ENCODE peak calls at places on chromosomes 5 and 9, in nine cellular contexts. Z is mesendoderm, T is lung, B is tibial nerve, D is bronchial epithelial cell, A is GM12878, K is AG09309, V is A673, O is vagina. J is an unnamed sample.

GRCh38 chr9:127177221-127177620 is 54.8 kb upstream of the ANGPTL2 start:
- DNase-seq in V (no peak), Z (no peak), A (no peak), K (no peak), B (no peak), T (no peak), O (peak), D (no peak), J (no peak)

GRCh38 chr9:69486498-69486897 is 161.5 kb downstream of the ENTREP1 start:
- DNase-seq in Z (no peak), D (no peak), T (no peak), B (no peak), V (no peak), K (no peak), A (no peak), O (no peak), J (no peak)

GRCh38 chr9:92481029-92481633 is 1.2 kb downstream of the ASPN start:
- DNase-seq in A (no peak), V (peak), D (peak), T (no peak), B (no peak), K (no peak), O (no peak), Z (peak), J (no peak)

GRCh38 chr9:130433168-130433946 is 11.4 kb upstream of the ASS1 start:
- DNase-seq in Z (peak), B (no peak), O (no peak), K (no peak), T (no peak), D (no peak), A (no peak), V (peak), J (peak)

GRCh38 chr5:67453526-67453925 is 256.9 kb upstream of the CD180 start:
- DNase-seq in A (no peak), T (no peak), O (no peak), D (no peak), V (no peak), B (no peak), K (no peak), Z (no peak), J (no peak)

GRCh38 chr9:96667363-96667728 is 12.2 kb upstream of the PRXL2C start:
- DNase-seq in K (no peak), V (no peak), D (no peak), Z (peak), O (no peak), B (no peak), T (no peak), A (no peak), J (no peak)

GRCh38 chr9:76759726-76760125 is 4.5 kb upstream of the PCA3 start:
- DNase-seq in O (no peak), B (no peak), Z (no peak), A (no peak), T (no peak), V (no peak), D (no peak), K (no peak), J (no peak)

GRCh38 chr9:98031935-98032334 is 24.6 kb upstream of the NANS start:
- DNase-seq in K (no peak), B (no peak), V (no peak), O (no peak), D (no peak), T (no peak), A (no peak), Z (peak), J (no peak)

GRCh38 chr5:42858709-42859108 is 47.0 kb upstream of the SELENOP start:
- DNase-seq in V (no peak), A (no peak), O (no peak), T (no peak), D (no peak), K (no peak), Z (no peak), B (no peak), J (no peak)

GRCh38 chr5:6583049-6583880 is 49.6 kb downstream of the NSUN2 start:
- DNase-seq in A (no peak), Z (peak), O (peak), D (no peak), T (peak), V (peak), K (no peak), B (no peak), J (no peak)

GRCh38 chr9:83392228-83392627 is 146.0 kb downstream of the FRMD3 start:
- DNase-seq in D (no peak), K (no peak), O (no peak), V (no peak), A (no peak), B (no peak), T (no peak), Z (no peak), J (no peak)

GRCh38 chr5:150778517-150779396 is at the start of gene SMIM3:
- DNase-seq in A (no peak), V (peak), D (peak), B (peak), Z (peak), T (peak), O (peak), K (no peak), J (no peak)

GRCh38 chr5:139649082-139649991 is 1.2 kb downstream of the CXXC5 start:
- DNase-seq in T (no peak), A (no peak), Z (peak), K (no peak), V (peak), B (no peak), D (no peak), O (no peak), J (no peak)

GRCh38 chr5:128637031-128637430 is 99.0 kb upstream of the FBN2 start:
- DNase-seq in O (no peak), B (no peak), T (no peak), D (no peak), K (peak), A (no peak), Z (no peak), V (no peak), J (no peak)

GRCh38 chr5:85760519-85760918 is 857.2 kb upstream of the COX7C start:
- DNase-seq in Z (no peak), D (no peak), A (no peak), T (no peak), V (no peak), O (no peak), B (no peak), K (no peak), J (no peak)

GRCh38 chr9:121538221-121538620 is 38.6 kb upstream of the GGTA1 start:
- DNase-seq in A (no peak), O (no peak), K (no peak), Z (peak), T (no peak), V (no peak), D (peak), B (no peak), J (no peak)

GRCh38 chr9:22237497-22238363 is 208.9 kb upstream of the DMRTA1 start:
- DNase-seq in Z (peak), O (no peak), V (no peak), T (no peak), B (no peak), A (no peak), D (peak), K (no peak), J (no peak)

GRCh38 chr5:67910599-67910998 is 305.0 kb upstream of the PIK3R1 start:
- DNase-seq in D (no peak), K (no peak), A (no peak), T (no peak), V (no peak), Z (no peak), O (no peak), B (no peak), J (no peak)

GRCh38 chr5:105688227-105688807 is 1982.4 kb downstream of the EFNA5 start:
- DNase-seq in V (peak), K (no peak), Z (peak), T (no peak), A (no peak), D (no peak), O (no peak), B (no peak), J (no peak)

GRCh38 chr9:92680166-92681119 is 10.5 kb upstream of the IPPK start:
- DNase-seq in D (peak), Z (no peak), O (no peak), T (no peak), K (no peak), B (no peak), V (peak), A (no peak), J (no peak)

GRCh38 chr9:114271556-114272510 is 51.1 kb upstream of the ORM1 start:
- DNase-seq in D (no peak), O (no peak), T (no peak), Z (peak), V (peak), K (no peak), A (no peak), B (peak), J (peak)

GRCh38 chr5:173474881-173475287 is 141.6 kb downstream of the BOD1 start:
- DNase-seq in Z (no peak), V (no peak), A (no peak), B (no peak), K (peak), T (no peak), D (no peak), O (no peak), J (no peak)

GRCh38 chr5:113675166-113675565 is 161.7 kb downstream of the YTHDC2 start:
- DNase-seq in D (peak), T (no peak), A (no peak), Z (no peak), B (no peak), K (no peak), O (no peak), V (no peak), J (no peak)

GRCh38 chr9:128554155-128554862 is 1.9 kb downstream of the SPTAN1 start:
- DNase-seq in O (no peak), Z (peak), A (peak), V (peak), B (peak), K (peak), D (peak), T (peak), J (peak)

GRCh38 chr5:177483994-177484901 is 10.8 kb upstream of the DBN1 start:
- DNase-seq in A (no peak), O (no peak), D (no peak), Z (no peak), V (no peak), B (no peak), K (no peak), T (no peak), J (no peak)

GRCh38 chr5:7078901-7079300 is 317.0 kb upstream of the ADCY2 start:
- DNase-seq in D (peak), K (no peak), O (no peak), B (peak), A (no peak), Z (peak), T (no peak), V (peak), J (no peak)

GRCh38 chr5:177023247-177023703 is 779 bp downstream of the ZNF346 start:
- DNase-seq in V (peak), D (no peak), A (no peak), T (no peak), B (no peak), K (no peak), O (peak), Z (peak), J (no peak)

GRCh38 chr5:151274666-151275065 is 21.7 kb downstream of the GM2A start:
- DNase-seq in A (no peak), O (no peak), T (no peak), Z (no peak), K (no peak), V (no peak), B (no peak), D (peak), J (no peak)

GRCh38 chr9:16191691-16192402 is 639.0 kb downstream of the CCDC171 start:
- DNase-seq in D (peak), K (peak), Z (peak), V (peak), T (peak), A (no peak), O (no peak), B (peak), J (peak)

GRCh38 chr9:126860077-126860756 is at the start of gene ZBTB34:
- DNase-seq in O (no peak), V (peak), A (no peak), D (no peak), K (no peak), T (peak), Z (peak), B (peak), J (peak)

GRCh38 chr5:180347651-180348050 is 5.5 kb downstream of the GFPT2 start:
- DNase-seq in Z (peak), B (no peak), K (no peak), V (no peak), T (no peak), A (no peak), D (no peak), O (no peak), J (no peak)

GRCh38 chr9:112694910-112695555 is 22.9 kb downstream of the INIP start:
- DNase-seq in V (no peak), O (no peak), K (no peak), T (no peak), A (no peak), B (no peak), Z (no peak), D (no peak), J (no peak)

GRCh38 chr9:93458702-93459101 is 5.3 kb upstream of the FAM120AOS start:
- DNase-seq in Z (no peak), K (no peak), D (peak), B (no peak), V (no peak), T (no peak), O (no peak), A (no peak), J (no peak)

GRCh38 chr5:43386960-43387362 is 25.2 kb downstream of the CCL28 start:
- DNase-seq in K (no peak), Z (peak), O (no peak), V (no peak), D (peak), T (no peak), A (peak), B (no peak), J (no peak)

GRCh38 chr5:175796536-175797499 is 74.6 kb upstream of the CPLX2 start:
- DNase-seq in K (peak), O (no peak), T (peak), B (peak), Z (peak), D (peak), V (peak), A (no peak), J (peak)

GRCh38 chr5:175800656-175801081 is 70.7 kb upstream of the CPLX2 start:
- DNase-seq in Z (no peak), K (no peak), D (peak), O (no peak), T (no peak), V (peak), A (no peak), B (no peak), J (no peak)

GRCh38 chr5:175797521-175798038 is 73.8 kb upstream of the CPLX2 start:
- DNase-seq in O (no peak), Z (peak), V (no peak), D (no peak), T (no peak), B (no peak), A (no peak), K (no peak), J (no peak)

GRCh38 chr5:175798626-175799025 is 72.8 kb upstream of the CPLX2 start:
- DNase-seq in D (no peak), Z (no peak), O (no peak), T (no peak), V (no peak), B (no peak), K (no peak), A (no peak), J (no peak)

DNA sequence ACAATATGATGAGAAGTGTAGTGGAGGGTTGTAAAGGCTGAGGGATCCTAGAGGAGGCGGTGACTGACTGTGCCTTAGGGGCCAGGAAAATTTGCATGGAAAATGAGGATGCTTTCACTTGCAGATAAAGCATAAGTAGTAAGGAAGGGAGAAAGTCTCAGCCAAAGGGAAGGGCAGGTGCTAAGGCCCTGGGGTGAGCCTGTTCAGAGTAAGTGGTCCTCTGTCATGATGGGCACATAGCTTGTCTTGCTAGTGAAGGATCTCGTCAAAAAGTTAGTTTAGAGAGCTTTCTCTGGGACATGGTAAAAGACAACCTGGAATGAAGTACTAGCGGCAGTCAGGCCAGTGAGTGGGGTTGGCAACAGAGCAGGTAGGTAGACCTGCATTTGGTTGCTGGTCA is 75.4 kb upstream of the CPLX2 start:
- DNase-seq in B (no peak), O (no peak), A (no peak), K (no peak), Z (no peak), D (no peak), V (no peak), T (no peak), J (no peak)
- H3K4me3 ChIP-seq in B (no peak), O (no peak), A (no peak), K (no peak), Z (no peak), D (no peak), V (no peak), T (no peak), J (no peak)

DNA sequence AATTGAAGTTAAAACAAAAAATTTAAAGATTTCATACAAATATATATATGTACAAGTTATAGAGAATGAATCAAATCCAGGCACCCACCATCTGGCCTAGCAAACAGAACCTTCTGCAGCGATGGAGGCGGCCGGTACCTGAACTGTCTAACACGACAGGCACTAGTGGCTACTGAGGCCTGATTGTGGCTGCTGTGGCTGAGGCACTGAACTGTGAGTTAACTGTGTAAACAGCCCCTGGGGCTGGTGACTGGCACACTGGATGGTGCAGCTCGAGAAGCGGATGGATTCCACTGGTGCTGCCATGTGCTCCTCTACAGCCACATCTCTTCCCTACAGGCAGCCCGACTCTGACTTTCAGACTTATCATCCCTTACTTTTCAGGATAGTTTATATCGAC is 82.4 kb downstream of the RAPGEF1 start:
- DNase-seq in V (no peak), A (no peak), T (no peak), K (no peak), Z (no peak), B (no peak), D (peak), O (no peak), J (no peak)
- H3K4me3 ChIP-seq in V (no peak), A (peak), T (no peak), K (no peak), Z (no peak), B (no peak), D (no peak), O (no peak), J (no peak)

GRCh38 chr9:95206143-95206542 is 111.4 kb downstream of the FANCC start:
- DNase-seq in T (no peak), B (no peak), K (peak), O (no peak), Z (no peak), A (no peak), D (peak), V (peak), J (no peak)
- H3K4me3 ChIP-seq in T (no peak), B (no peak), K (peak), O (no peak), Z (no peak), A (no peak), D (no peak), V (no peak), J (no peak)

GRCh38 chr5:140926903-140927573 is 939 bp downstream of the PCDHAC1 start:
- DNase-seq in O (no peak), V (peak), B (no peak), A (no peak), T (peak), D (peak), K (no peak), Z (peak), J (no peak)
- H3K4me3 ChIP-seq in O (peak), V (peak), B (peak), A (no peak), T (peak), D (peak), K (peak), Z (peak), J (no peak)

GRCh38 chr5:92687793-92688467 is 893.1 kb downstream of the NR2F1-AS1 start:
- DNase-seq in T (no peak), V (peak), B (peak), K (peak), D (peak), A (no peak), O (no peak), Z (peak), J (no peak)
- H3K4me3 ChIP-seq in T (no peak), V (no peak), B (peak), K (no peak), D (no peak), A (no peak), O (no peak), Z (no peak), J (no peak)

GRCh38 chr5:55547792-55548191 is 13.0 kb upstream of the PLPP1 start:
- DNase-seq in O (no peak), V (no peak), D (no peak), B (no peak), A (no peak), Z (no peak), T (no peak), K (no peak), J (no peak)
- H3K4me3 ChIP-seq in O (no peak), V (no peak), D (no peak), B (no peak), A (no peak), Z (no peak), T (no peak), K (no peak), J (no peak)

GRCh38 chr9:742104-742503 is 99.4 kb upstream of the DMRT1 start:
- DNase-seq in Z (no peak), B (no peak), O (no peak), K (no peak), T (no peak), D (no peak), A (no peak), V (no peak), J (no peak)
- H3K4me3 ChIP-seq in Z (no peak), B (no peak), O (no peak), K (no peak), T (no peak), D (no peak), A (no peak), V (no peak), J (no peak)

J was measured in Jurkat, Clone E6-1.